ENCODE peak calls at places on chromosomes 11 and 22, in five cellular contexts. V is psoas muscle, T is ascending aorta, E is A549, K is A673. L is an unnamed sample.

GRCh38 chr11:71302534-71302909 is 50.1 kb upstream of the SHANK2 start:
- DNase-seq in T (no peak), K (no peak), E (no peak), V (no peak), L (no peak)

GRCh38 chr11:94417386-94417987 is 16.3 kb upstream of the GPR83 start:
- DNase-seq in K (peak; percentile 45), V (no peak), E (no peak), T (no peak), L (no peak)

GRCh38 chr11:61666684-61667297 is 13.4 kb upstream of the DAGLA start:
- DNase-seq in T (no peak), K (no peak), V (peak; percentile 13), E (no peak), L (no peak)

GRCh38 chr11:32006799-32007388 is 84.0 kb upstream of the RCN1 start:
- DNase-seq in K (peak; percentile 89), E (peak; percentile 40), T (no peak), V (no peak), L (no peak)

GRCh38 chr11:8932564-8933180 is at the start of gene C11orf16:
- DNase-seq in E (no peak), T (no peak), K (no peak), V (no peak), L (no peak)

GRCh38 chr11:12556155-12556554 is 118.1 kb upstream of the TEAD1 start:
- DNase-seq in T (no peak), E (no peak), V (peak; percentile 66), K (no peak), L (no peak)

GRCh38 chr11:57566564-57567209 is 785 bp downstream of the UBE2L6 start:
- DNase-seq in T (no peak), E (no peak), V (no peak), K (no peak), L (no peak)

GRCh38 chr11:72989727-72990126 is 152.4 kb downstream of the FCHSD2 start:
- DNase-seq in E (no peak), V (no peak), T (no peak), K (no peak), L (no peak)

GRCh38 chr22:37431811-37432707 is 4.8 kb upstream of the ELFN2 start:
- DNase-seq in V (no peak), E (peak; percentile 75), K (peak; percentile 72), T (no peak), L (no peak)

GRCh38 chr11:81237139-81237538 is 1496.5 kb downstream of the FAM181B start:
- DNase-seq in T (no peak), K (peak; percentile 91), V (no peak), E (no peak), L (no peak)

GRCh38 chr11:100791873-100792272 is 104.8 kb downstream of the ARHGAP42 start:
- DNase-seq in V (no peak), E (no peak), K (no peak), T (no peak), L (no peak)

GRCh38 chr22:45548991-45549736 is 46.5 kb downstream of the FBLN1 start:
- DNase-seq in K (peak; percentile 27), E (peak; percentile 90), T (peak; percentile 65), V (peak; percentile 68), L (no peak)

GRCh38 chr11:70747889-70748288 is 349.6 kb downstream of the CTTN start:
- DNase-seq in T (no peak), K (no peak), E (no peak), V (no peak), L (no peak)

GRCh38 chr11:69650832-69651344 is 9.9 kb downstream of the CCND1 start:
- DNase-seq in E (no peak), T (no peak), K (peak; percentile 73), V (peak; percentile 30), L (no peak)

GRCh38 chr11:2745511-2745910 is 45.7 kb upstream of the KCNQ1OT1 start:
- DNase-seq in T (no peak), E (no peak), V (peak; percentile 26), K (no peak), L (no peak)

GRCh38 chr11:10730151-10730550 is 20.9 kb upstream of the CTR9 start:
- DNase-seq in E (no peak), T (no peak), V (no peak), K (no peak), L (no peak)

GRCh38 chr22:46622081-46622521 is 1.9 kb downstream of the GRAMD4 start:
- DNase-seq in E (no peak), T (no peak), K (no peak), V (peak; percentile 67), L (no peak)

GRCh38 chr22:25706197-25706596 is 35.8 kb upstream of the MYO18B start:
- DNase-seq in K (no peak), T (no peak), V (no peak), E (no peak), L (no peak)

GRCh38 chr11:76577199-76577920 is 93.2 kb downstream of the LRRC32 start:
- DNase-seq in T (no peak), E (no peak), V (no peak), K (peak; percentile 79), L (no peak)

GRCh38 chr11:57502870-57503269 is 12.6 kb downstream of the SLC43A1 start:
- DNase-seq in T (no peak), V (no peak), E (no peak), K (no peak), L (no peak)

GRCh38 chr22:44685384-44686056 is 16.5 kb upstream of the PRR5 start:
- DNase-seq in K (peak; percentile 71), E (peak; percentile 43), V (no peak), T (no peak), L (peak; percentile 58)

GRCh38 chr11:131025421-131026126 is 109.3 kb upstream of the SNX19 start:
- DNase-seq in E (no peak), K (no peak), T (no peak), V (no peak), L (no peak)

GRCh38 chr11:101860694-101861371 is 54.0 kb upstream of the CEP126 start:
- DNase-seq in T (no peak), K (peak; percentile 74), E (peak; percentile 37), V (no peak), L (no peak)

GRCh38 chr11:61752117-61752924 is at the start of gene MYRF:
- DNase-seq in E (peak; percentile 50), T (no peak), K (peak; percentile 73), V (peak; percentile 71), L (peak; percentile 61)

GRCh38 chr11:82539669-82540068 is 194.0 kb downstream of the FAM181B start:
- DNase-seq in T (no peak), V (no peak), E (no peak), K (no peak), L (no peak)

GRCh38 chr11:103528596-103528995 is 419.4 kb downstream of the DYNC2H1 start:
- DNase-seq in E (no peak), V (no peak), K (no peak), T (no peak), L (no peak)

GRCh38 chr22:46446799-46447198 is 90.6 kb downstream of the CELSR1 start:
- DNase-seq in K (peak; percentile 38), T (no peak), E (no peak), V (no peak), L (no peak)

GRCh38 chr11:76628408-76628947 is 42.1 kb downstream of the LRRC32 start:
- DNase-seq in V (no peak), K (no peak), E (no peak), T (no peak), L (no peak)

GRCh38 chr11:119741369-119742262 is 12.6 kb upstream of the NECTIN1 start:
- DNase-seq in T (no peak), E (peak; percentile 58), K (peak; percentile 66), V (peak; percentile 64), L (peak; percentile 35)

GRCh38 chr11:69915501-69916250 is 96.5 kb upstream of the FGF3 start:
- DNase-seq in T (peak; percentile 50), E (peak; percentile 59), V (peak; percentile 90), K (peak; percentile 90), L (no peak)

GRCh38 chr22:43505896-43506295 is 94.1 kb downstream of the MPPED1 start:
- DNase-seq in V (no peak), T (no peak), E (no peak), K (no peak), L (no peak)

GRCh38 chr11:133197425-133197824 is 334.9 kb downstream of the OPCML start:
- DNase-seq in E (no peak), T (no peak), V (no peak), K (no peak), L (no peak)

GRCh38 chr11:66008468-66009101 is 3.2 kb upstream of the CST6 start:
- DNase-seq in V (no peak), E (no peak), K (peak; percentile 50), T (no peak), L (no peak)

GRCh38 chr11:76669901-76670474 is 559 bp downstream of the LRRC32 start:
- DNase-seq in T (no peak), E (no peak), V (peak; percentile 73), K (no peak), L (no peak)

GRCh38 chr22:44362249-44363040 is 49.7 kb upstream of the SHISAL1 start:
- DNase-seq in T (no peak), V (peak; percentile 28), E (no peak), K (no peak), L (no peak)

GRCh38 chr22:38169116-38169515 is 12.5 kb downstream of the PLA2G6 start:
- DNase-seq in T (no peak), V (no peak), E (no peak), K (no peak), L (no peak)

DNA sequence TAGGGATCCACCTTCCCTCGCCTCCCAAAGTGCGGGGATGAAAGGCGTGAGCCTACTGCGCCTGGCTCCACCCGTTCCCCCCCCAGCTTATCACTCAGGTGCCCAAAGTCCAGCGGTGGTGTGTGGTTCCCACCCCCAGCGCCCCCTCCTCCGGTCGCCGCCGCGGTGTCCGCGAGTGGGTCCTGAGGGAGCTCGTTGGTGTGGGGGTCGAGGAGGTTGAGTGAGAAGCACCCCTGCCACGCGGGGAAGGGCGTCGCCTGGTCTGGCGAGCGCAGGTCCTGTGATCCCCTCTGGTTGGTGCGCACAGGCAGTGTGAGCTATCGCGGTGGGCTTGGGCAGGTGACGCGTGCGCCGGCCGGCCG is 3900.6 kb upstream of the OR11H1 start:
- DNase-seq in T (no peak), V (no peak), E (no peak), K (no peak), L (no peak)
- H3K9me3 ChIP-seq in T (peaks cover 49% of the 10 kb centered on the region), V (peaks cover 2% of the 10 kb centered on the region), E (peaks cover 14% of the 10 kb centered on the region), K (peaks cover 59% of the 10 kb centered on the region), L (no peaks in the 10 kb centered on the region)

DNA sequence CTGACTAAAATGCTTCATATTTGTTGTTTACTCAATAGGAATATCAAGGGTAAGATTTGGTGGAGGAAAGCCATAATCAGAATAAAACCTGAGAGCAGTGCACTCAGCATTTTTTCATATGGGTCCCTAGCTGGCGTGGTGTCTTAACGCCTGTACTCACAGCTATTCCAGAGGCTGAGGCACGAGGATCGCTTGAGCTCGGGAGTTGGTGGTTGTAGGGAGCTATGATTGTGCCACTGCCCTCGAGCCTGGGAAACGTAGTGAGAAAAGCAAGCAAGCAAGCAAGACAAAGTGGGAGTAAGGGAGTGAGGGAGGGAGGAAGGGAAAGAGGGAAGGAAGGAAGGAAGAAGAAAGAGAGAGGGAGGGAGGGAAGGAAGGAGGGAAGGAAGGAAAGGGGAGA is 242.5 kb downstream of the OR4C45 start:
- DNase-seq in V (no peak), E (no peak), K (no peak), T (no peak), L (no peak)
- H3K9me3 ChIP-seq in V (no peaks in the 10 kb centered on the region), E (no peaks in the 10 kb centered on the region), K (peaks cover 46% of the 10 kb centered on the region), T (no peaks in the 10 kb centered on the region), L (no peaks in the 10 kb centered on the region)

GRCh38 chr22:49693848-49694247 is 133.8 kb downstream of the BRD1 start:
- DNase-seq in K (no peak), T (no peak), V (no peak), E (no peak), L (no peak)
- H3K9me3 ChIP-seq in K (no peaks in the 10 kb centered on the region), T (peaks cover 5% of the 10 kb centered on the region), V (peaks cover 5% of the 10 kb centered on the region), E (peaks cover 3% of the 10 kb centered on the region), L (no peaks in the 10 kb centered on the region)

GRCh38 chr11:98069861-98070260 is 950.9 kb upstream of the CNTN5 start:
- DNase-seq in T (no peak), E (no peak), K (no peak), V (no peak), L (no peak)
- H3K9me3 ChIP-seq in T (no peaks in the 10 kb centered on the region), E (no peaks in the 10 kb centered on the region), K (no peaks in the 10 kb centered on the region), V (no peaks in the 10 kb centered on the region), L (no peaks in the 10 kb centered on the region)